ENCODE peak calls at places on chromosomes 6 and 20, in six cellular contexts. One of them, this sample, is unnamed.

GRCh38 chr6:159094444-159095252 is 49.9 kb upstream of the TAGAP start:
- DNase-seq in left ventricle myocardium inferior: no peak
- DNase-seq in astrocyte of the spinal cord: no peak
- DNase-seq in PC-9: no peak
- DNase-seq in tibial artery: no peak
- DNase-seq in right atrium auricular region: no peak
- DNase-seq in this sample: no peak

GRCh38 chr6:2809015-2809414 is 32.6 kb downstream of the SERPINB1 start:
- DNase-seq in left ventricle myocardium inferior: no peak
- DNase-seq in astrocyte of the spinal cord: no peak
- DNase-seq in PC-9: no peak
- DNase-seq in tibial artery: no peak
- DNase-seq in right atrium auricular region: no peak
- DNase-seq in this sample: no peak

GRCh38 chr6:37903671-37904355 is 84.3 kb downstream of the ZFAND3 start:
- DNase-seq in left ventricle myocardium inferior: no peak
- DNase-seq in astrocyte of the spinal cord: no peak
- DNase-seq in PC-9: no peak
- DNase-seq in tibial artery: no peak
- DNase-seq in right atrium auricular region: no peak
- DNase-seq in this sample: no peak

GRCh38 chr6:90079555-90080490 is 185.6 kb downstream of the GJA10 start:
- DNase-seq in left ventricle myocardium inferior: no peak
- DNase-seq in astrocyte of the spinal cord: no peak
- DNase-seq in PC-9: no peak
- DNase-seq in tibial artery: no peak
- DNase-seq in right atrium auricular region: no peak
- DNase-seq in this sample: no peak

GRCh38 chr6:1442929-1443328 is 53.6 kb downstream of the FOXF2 start:
- DNase-seq in left ventricle myocardium inferior: no peak
- DNase-seq in astrocyte of the spinal cord: no peak
- DNase-seq in PC-9: no peak
- DNase-seq in tibial artery: no peak
- DNase-seq in right atrium auricular region: no peak
- DNase-seq in this sample: no peak

GRCh38 chr6:54125493-54125892 is 14.2 kb downstream of the MLIP start:
- DNase-seq in left ventricle myocardium inferior: no peak
- DNase-seq in astrocyte of the spinal cord: no peak
- DNase-seq in PC-9: no peak
- DNase-seq in tibial artery: no peak
- DNase-seq in right atrium auricular region: no peak
- DNase-seq in this sample: no peak

GRCh38 chr20:41046716-41047115 is 18.1 kb downstream of the TOP1 start:
- DNase-seq in left ventricle myocardium inferior: no peak
- DNase-seq in astrocyte of the spinal cord: peak; percentile 53
- DNase-seq in PC-9: no peak
- DNase-seq in tibial artery: no peak
- DNase-seq in right atrium auricular region: no peak
- DNase-seq in this sample: no peak

GRCh38 chr6:21648475-21649050 is 55.0 kb downstream of the SOX4 start:
- DNase-seq in left ventricle myocardium inferior: no peak
- DNase-seq in astrocyte of the spinal cord: no peak
- DNase-seq in PC-9: no peak
- DNase-seq in tibial artery: no peak
- DNase-seq in right atrium auricular region: no peak
- DNase-seq in this sample: no peak

GRCh38 chr6:43120101-43120730 is 44.1 kb downstream of the PTK7 start:
- DNase-seq in left ventricle myocardium inferior: no peak
- DNase-seq in astrocyte of the spinal cord: no peak
- DNase-seq in PC-9: no peak
- DNase-seq in tibial artery: no peak
- DNase-seq in right atrium auricular region: no peak
- DNase-seq in this sample: no peak

GRCh38 chr20:3753098-3753497 is 14.5 kb downstream of the ADISSP start:
- DNase-seq in left ventricle myocardium inferior: no peak
- DNase-seq in astrocyte of the spinal cord: peak; percentile 65
- DNase-seq in PC-9: peak; percentile 39
- DNase-seq in tibial artery: peak; percentile 68
- DNase-seq in right atrium auricular region: peak; percentile 73
- DNase-seq in this sample: peak; percentile 50

GRCh38 chr6:26383624-26384417 is 913 bp downstream of the BTN2A2 start:
- DNase-seq in left ventricle myocardium inferior: no peak
- DNase-seq in astrocyte of the spinal cord: peak; percentile 75
- DNase-seq in PC-9: peak; percentile 55
- DNase-seq in tibial artery: no peak
- DNase-seq in right atrium auricular region: no peak
- DNase-seq in this sample: peak; percentile 30

GRCh38 chr20:5642155-5642981 is 107.8 kb upstream of the SHLD1 start:
- DNase-seq in left ventricle myocardium inferior: peak; percentile 18
- DNase-seq in astrocyte of the spinal cord: peak; percentile 51
- DNase-seq in PC-9: peak; percentile 65
- DNase-seq in tibial artery: peak; percentile 34
- DNase-seq in right atrium auricular region: peak; percentile 65
- DNase-seq in this sample: no peak

GRCh38 chr6:13044390-13044789 is 283.9 kb downstream of the TBC1D7 start:
- DNase-seq in left ventricle myocardium inferior: no peak
- DNase-seq in astrocyte of the spinal cord: peak; percentile 15
- DNase-seq in PC-9: peak; percentile 87
- DNase-seq in tibial artery: no peak
- DNase-seq in right atrium auricular region: no peak
- DNase-seq in this sample: peak; percentile 60
- TF ChIP-seq CTCF in left ventricle myocardium inferior: no peak
- TF ChIP-seq CTCF in astrocyte of the spinal cord: no peak
- TF ChIP-seq CTCF in PC-9: no peak
- TF ChIP-seq CTCF in tibial artery: no peak
- TF ChIP-seq CTCF in right atrium auricular region: no peak
- TF ChIP-seq CTCF in this sample: no peak

DNA sequence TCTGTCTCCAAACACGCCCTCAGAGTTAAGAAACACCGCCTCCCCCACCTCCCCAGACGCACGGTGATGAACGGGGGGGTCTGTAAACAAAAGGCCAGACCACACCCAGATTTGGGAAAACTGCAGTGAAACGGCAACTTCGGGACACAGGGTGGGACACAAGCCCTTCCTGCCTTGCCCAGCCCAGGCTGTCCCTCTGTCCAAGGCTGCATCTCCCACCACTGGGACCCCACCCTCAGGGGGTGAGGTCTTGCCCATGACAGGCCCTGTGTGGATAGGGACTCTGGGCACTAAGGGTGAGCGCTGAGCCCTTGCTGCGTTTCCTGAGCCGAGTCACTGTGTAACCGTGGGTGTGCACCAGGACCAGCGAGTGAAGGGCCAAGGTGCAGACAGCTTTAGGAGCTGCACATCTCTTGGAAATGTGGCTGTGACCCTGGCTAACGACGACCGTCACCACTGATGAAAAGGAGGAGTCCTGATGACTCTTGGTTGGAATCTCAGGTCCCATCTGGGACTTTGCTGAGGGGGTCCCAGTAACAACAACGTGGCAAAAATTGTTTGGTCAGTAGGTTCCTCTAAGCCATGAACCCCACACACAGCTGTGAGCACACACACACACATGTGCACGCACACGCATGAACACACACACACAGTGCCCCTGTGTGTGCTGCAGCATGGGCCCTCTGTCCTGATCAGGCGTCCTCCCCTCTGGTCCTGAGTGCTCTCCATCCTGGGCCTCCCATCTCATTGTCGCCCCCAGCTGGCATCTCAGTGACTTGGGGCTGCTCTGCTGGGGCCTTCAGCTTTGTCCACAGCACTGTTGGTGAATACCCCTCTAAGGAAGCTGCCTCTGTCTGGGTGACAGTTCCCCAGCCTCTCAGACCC is 100.6 kb downstream of the RAMACL start:
- DNase-seq in left ventricle myocardium inferior: peak; percentile 13
- DNase-seq in astrocyte of the spinal cord: no peak
- DNase-seq in PC-9: no peak
- DNase-seq in tibial artery: no peak
- DNase-seq in right atrium auricular region: no peak
- DNase-seq in this sample: no peak
- TF ChIP-seq CTCF in left ventricle myocardium inferior: no peak
- TF ChIP-seq CTCF in astrocyte of the spinal cord: no peak
- TF ChIP-seq CTCF in PC-9: no peak
- TF ChIP-seq CTCF in tibial artery: no peak
- TF ChIP-seq CTCF in right atrium auricular region: no peak
- TF ChIP-seq CTCF in this sample: no peak

GRCh38 chr20:19095762-19096161 is 116.7 kb upstream of the SLC24A3 start:
- DNase-seq in left ventricle myocardium inferior: no peak
- DNase-seq in astrocyte of the spinal cord: no peak
- DNase-seq in PC-9: no peak
- DNase-seq in tibial artery: no peak
- DNase-seq in right atrium auricular region: no peak
- DNase-seq in this sample: no peak
- TF ChIP-seq CTCF in left ventricle myocardium inferior: no peak
- TF ChIP-seq CTCF in astrocyte of the spinal cord: no peak
- TF ChIP-seq CTCF in PC-9: no peak
- TF ChIP-seq CTCF in tibial artery: no peak
- TF ChIP-seq CTCF in right atrium auricular region: no peak
- TF ChIP-seq CTCF in this sample: no peak

GRCh38 chr6:79666633-79667032 is 35.5 kb downstream of the SH3BGRL2 start:
- DNase-seq in left ventricle myocardium inferior: no peak
- DNase-seq in astrocyte of the spinal cord: no peak
- DNase-seq in PC-9: no peak
- DNase-seq in tibial artery: no peak
- DNase-seq in right atrium auricular region: no peak
- DNase-seq in this sample: no peak
- TF ChIP-seq CTCF in left ventricle myocardium inferior: no peak
- TF ChIP-seq CTCF in astrocyte of the spinal cord: no peak
- TF ChIP-seq CTCF in PC-9: no peak
- TF ChIP-seq CTCF in tibial artery: no peak
- TF ChIP-seq CTCF in right atrium auricular region: no peak
- TF ChIP-seq CTCF in this sample: no peak

This sample was measured in Calu3.